ENCODE peak calls at places on chromosomes 13 and 19, in seven cellular contexts. D is putamen; H is activated T-helper 2 cell treated with anti-CD3 and anti-CD28 coated beads, Interferon-gamma antibody, Interleukin-2, Interleukin-4, amounts not matched to agents 10 μg/mL and 5 μg/mL and 100 μg/mL, durations not matched to agents 14 hours and 24 hours and 36 hours; K is ureter; O is cardiac fibroblast; B is EH; S is fibroblast of gingiva. T is an unnamed sample.

GRCh38 chr13:35923347-35923746 is 207.8 kb downstream of the DCLK1 start:
- DNase-seq in D (no peak), H (no peak), K (no peak), O (peak; percentile 32), B (peak; percentile 71), S (no peak), T (no peak)

GRCh38 chr19:45125360-45125759 is 32.4 kb downstream of the PPP1R37 start:
- DNase-seq in D (no peak), H (no peak), K (no peak), O (no peak), B (no peak), S (no peak), T (no peak)

GRCh38 chr19:34430738-34431625 is 2.8 kb downstream of the UBA2 start:
- DNase-seq in D (peak; percentile 14), H (peak; percentile 24), K (no peak), O (peak; percentile 70), B (peak; percentile 54), S (peak; percentile 32), T (peak; percentile 3)

GRCh38 chr13:95181586-95181985 is 119.7 kb downstream of the ABCC4 start:
- DNase-seq in D (no peak), H (no peak), K (no peak), O (no peak), B (no peak), S (no peak), T (no peak)

GRCh38 chr13:101730420-101731000 is 278.0 kb downstream of the ITGBL1 start:
- DNase-seq in D (no peak), H (no peak), K (no peak), O (no peak), B (no peak), S (peak; percentile 7), T (no peak)

GRCh38 chr19:45025264-45025663 is 13.6 kb upstream of the CLASRP start:
- DNase-seq in D (no peak), H (no peak), K (no peak), O (no peak), B (no peak), S (no peak), T (no peak)

GRCh38 chr13:50189450-50189849 is 174.2 kb downstream of the KCNRG start:
- DNase-seq in D (no peak), H (no peak), K (no peak), O (no peak), B (no peak), S (no peak), T (no peak)

GRCh38 chr19:932647-933552 is 7.1 kb downstream of the ARID3A start:
- DNase-seq in D (no peak), H (no peak), K (peak; percentile 79), O (peak; percentile 93), B (peak; percentile 97), S (peak; percentile 94), T (no peak)

GRCh38 chr19:54473071-54473941 is at the start of gene CDC42EP5:
- DNase-seq in D (no peak), H (no peak), K (peak; percentile 85), O (peak; percentile 94), B (peak; percentile 91), S (peak; percentile 91), T (no peak)

GRCh38 chr19:2391118-2391725 is 31.2 kb downstream of the TMPRSS9 start:
- DNase-seq in D (peak; percentile 55), H (peak; percentile 20), K (no peak), O (peak; percentile 82), B (peak; percentile 73), S (peak; percentile 69), T (peak; percentile 12)

GRCh38 chr19:33401683-33402420 is 28.3 kb downstream of the CEBPG start:
- DNase-seq in D (no peak), H (no peak), K (no peak), O (no peak), B (no peak), S (no peak), T (no peak)

GRCh38 chr13:19766637-19767036 is 16.1 kb downstream of the PSPC1 start:
- DNase-seq in D (peak; percentile 5), H (no peak), K (no peak), O (no peak), B (no peak), S (no peak), T (no peak)

GRCh38 chr19:30693179-30693578 is 321.0 kb downstream of the ZNF536 start:
- DNase-seq in D (no peak), H (no peak), K (no peak), O (no peak), B (no peak), S (no peak), T (no peak)

GRCh38 chr13:113411216-113412023 is 41.9 kb downstream of the ADPRHL1 start:
- DNase-seq in D (no peak), H (no peak), K (peak; percentile 80), O (peak; percentile 78), B (peak; percentile 98), S (peak; percentile 99), T (no peak)

GRCh38 chr13:107901996-107902562 is 313.3 kb downstream of the LIG4 start:
- DNase-seq in D (no peak), H (no peak), K (no peak), O (no peak), B (no peak), S (no peak), T (no peak)

GRCh38 chr19:47729468-47729798 is 15.9 kb upstream of the NOP53 start:
- DNase-seq in D (no peak), H (no peak), K (peak; percentile 80), O (peak; percentile 91), B (peak; percentile 97), S (peak; percentile 72), T (no peak)

GRCh38 chr19:55581145-55581827 is 638 bp upstream of the ZNF579 start:
- DNase-seq in D (no peak), H (no peak), K (no peak), O (no peak), B (peak; percentile 14), S (no peak), T (no peak)

GRCh38 chr13:79070343-79070974 is 335.6 kb downstream of the RBM26 start:
- DNase-seq in D (no peak), H (no peak), K (no peak), O (no peak), B (no peak), S (no peak), T (no peak)

GRCh38 chr19:5960005-5961001 is 17.6 kb downstream of the RANBP3 start:
- DNase-seq in D (no peak), H (no peak), K (no peak), O (no peak), B (no peak), S (no peak), T (no peak)

GRCh38 chr19:17450264-17451075 is 2.0 kb upstream of the TMEM221 start:
- DNase-seq in D (no peak), H (no peak), K (no peak), O (no peak), B (no peak), S (no peak), T (peak; percentile 15)

GRCh38 chr13:46369506-46370268 is 17.4 kb downstream of the RUBCNL start:
- DNase-seq in D (no peak), H (no peak), K (no peak), O (peak; percentile 74), B (peak; percentile 95), S (peak; percentile 97), T (no peak)

GRCh38 chr13:109655206-109655600 is 131.2 kb downstream of the IRS2 start:
- DNase-seq in D (peak; percentile 27), H (no peak), K (no peak), O (peak; percentile 85), B (no peak), S (peak; percentile 93), T (no peak)

GRCh38 chr19:47723573-47723923 is 10.3 kb downstream of the EHD2 start:
- DNase-seq in D (no peak), H (no peak), K (no peak), O (peak; percentile 93), B (peak; percentile 92), S (peak; percentile 94), T (peak; percentile 10)

GRCh38 chr13:24742986-24743385 is 21.0 kb upstream of the RNF17 start:
- DNase-seq in D (no peak), H (no peak), K (no peak), O (no peak), B (no peak), S (no peak), T (no peak)

GRCh38 chr13:55728229-55728628 is 1412.5 kb upstream of the PRR20A start:
- DNase-seq in D (no peak), H (no peak), K (no peak), O (no peak), B (no peak), S (no peak), T (no peak)

GRCh38 chr19:56162258-56162657 is 13.6 kb upstream of the GALP start:
- DNase-seq in D (no peak), H (no peak), K (no peak), O (peak; percentile 33), B (no peak), S (no peak), T (peak; percentile 19)

GRCh38 chr19:8252922-8253589 is 43.9 kb downstream of the CERS4 start:
- DNase-seq in D (peak; percentile 76), H (peak; percentile 73), K (peak; percentile 87), O (peak; percentile 82), B (peak; percentile 79), S (peak; percentile 40), T (peak; percentile 71)

GRCh38 chr13:26011996-26012688 is 39.7 kb downstream of the SHISA2 start:
- DNase-seq in D (peak; percentile 42), H (peak; percentile 26), K (no peak), O (peak; percentile 15), B (no peak), S (no peak), T (no peak)

GRCh38 chr19:28349604-28350003 is 863.3 kb downstream of the UQCRFS1 start:
- DNase-seq in D (no peak), H (no peak), K (no peak), O (no peak), B (no peak), S (no peak), T (no peak)

T was measured in KG1.